ENCODE peak calls at places on chromosomes 12 and 14, in eight cellular contexts. A is Daoy; G is Right ventricle myocardium superior; H is HuH-7; Z is activated CD4-positive, alpha-beta T cell treated with anti-CD3 and anti-CD28 coated beads, Interleukin-2, amount 50 U/mL, for 48 hours; S is NCI-H524; E is uterus; L is T-helper 2 cell. U is an unnamed sample.

GRCh38 chr12:105888696-105889095 is 250.1 kb downstream of the NUAK1 start:
- DNase-seq in A (peak), G (no peak), H (no peak), Z (no peak), S (no peak), E (no peak), L (no peak), U (no peak)

GRCh38 chr12:2675776-2676175 is 119.0 kb upstream of the FKBP4 start:
- DNase-seq in A (no peak), G (no peak), H (no peak), Z (no peak), S (no peak), E (peak), L (no peak), U (no peak)

GRCh38 chr12:3336606-3337311 is 154.2 kb upstream of the PRMT8 start:
- DNase-seq in A (peak), G (no peak), H (no peak), Z (no peak), S (no peak), E (no peak), L (no peak), U (no peak)

GRCh38 chr14:64147126-64147790 is 146.9 kb downstream of the ESR2 start:
- DNase-seq in A (no peak), G (no peak), H (no peak), Z (no peak), S (no peak), E (no peak), L (no peak), U (no peak)

GRCh38 chr14:104214411-104214810 is 76.0 kb downstream of the KIF26A start:
- DNase-seq in A (no peak), G (peak), H (no peak), Z (no peak), S (no peak), E (no peak), L (no peak), U (no peak)

GRCh38 chr12:45966486-45966885 is 23.9 kb downstream of the SCAF11 start:
- DNase-seq in A (peak), G (no peak), H (no peak), Z (no peak), S (no peak), E (no peak), L (no peak), U (no peak)

GRCh38 chr12:23359975-23360638 is 589.4 kb downstream of the SOX5 start:
- DNase-seq in A (no peak), G (no peak), H (no peak), Z (no peak), S (no peak), E (no peak), L (no peak), U (no peak)

GRCh38 chr12:91173139-91173538 is 9.5 kb downstream of the DCN start:
- DNase-seq in A (no peak), G (no peak), H (no peak), Z (no peak), S (no peak), E (no peak), L (no peak), U (no peak)

GRCh38 chr12:50242751-50243191 is 40.5 kb downstream of the LIMA1 start:
- DNase-seq in A (peak), G (no peak), H (no peak), Z (no peak), S (no peak), E (no peak), L (no peak), U (no peak)

GRCh38 chr14:90773196-90773486 is 43.1 kb downstream of the TTC7B start:
- DNase-seq in A (no peak), G (no peak), H (no peak), Z (no peak), S (no peak), E (no peak), L (no peak), U (no peak)

GRCh38 chr12:1115471-1116242 is 124.6 kb downstream of the ERC1 start:
- DNase-seq in A (peak), G (no peak), H (no peak), Z (no peak), S (no peak), E (no peak), L (no peak), U (no peak)

GRCh38 chr14:103700753-103701490 is 14.3 kb downstream of the XRCC3 start:
- DNase-seq in A (no peak), G (peak), H (no peak), Z (no peak), S (no peak), E (no peak), L (no peak), U (no peak)

GRCh38 chr12:41365653-41366131 is 177.6 kb downstream of the PDZRN4 start:
- DNase-seq in A (no peak), G (no peak), H (no peak), Z (no peak), S (peak), E (no peak), L (no peak), U (no peak)

GRCh38 chr14:103624860-103625259 is 4.2 kb upstream of the KLC1 start:
- DNase-seq in A (peak), G (peak), H (no peak), Z (peak), S (peak), E (peak), L (no peak), U (no peak)

GRCh38 chr12:45259732-45260480 is 44.0 kb downstream of the ANO6 start:
- DNase-seq in A (no peak), G (no peak), H (peak), Z (no peak), S (no peak), E (no peak), L (no peak), U (no peak)

GRCh38 chr12:100234591-100235304 is 32.1 kb downstream of the DEPDC4 start:
- DNase-seq in A (peak), G (no peak), H (peak), Z (no peak), S (peak), E (no peak), L (no peak), U (peak)

GRCh38 chr12:8780389-8780788 is 42.0 kb upstream of the A2ML1 start:
- DNase-seq in A (no peak), G (no peak), H (peak), Z (no peak), S (peak), E (no peak), L (no peak), U (no peak)

GRCh38 chr12:125470838-125471775 is 405.9 kb downstream of the AACS start:
- DNase-seq in A (no peak), G (no peak), H (no peak), Z (no peak), S (no peak), E (no peak), L (no peak), U (no peak)

U was measured in NCI-H2171.